ENCODE peak calls at places on chromosomes 1 and 21, in five cellular contexts. X is AG10803, P is SHP77, T is memory B cell, G is cardiac septum. Z is an unnamed sample.

GRCh38 chr21:37257526-37257966 is 9.6 kb downstream of the VPS26C start:
- DNase-seq in T (peak; percentile 46), X (peak; percentile 28), P (peak; percentile 41), G (no peak), Z (no peak)

GRCh38 chr1:200751717-200752116 is 13.0 kb downstream of the CAMSAP2 start:
- DNase-seq in P (no peak), T (no peak), G (no peak), X (no peak), Z (no peak)

GRCh38 chr1:101238041-101238515 is 1.3 kb downstream of the S1PR1 start:
- DNase-seq in X (peak; percentile 42), T (peak; percentile 9), P (no peak), G (no peak), Z (peak; percentile 12)

GRCh38 chr21:45982758-45983731 is 1.5 kb downstream of the COL6A1 start:
- DNase-seq in X (no peak), P (no peak), G (no peak), T (no peak), Z (no peak)

GRCh38 chr1:119713538-119714456 is 2.1 kb downstream of the PHGDH start:
- DNase-seq in P (no peak), X (peak; percentile 38), G (no peak), T (no peak), Z (no peak)

GRCh38 chr1:22592051-22592450 is 28.8 kb downstream of the EPHA8 start:
- DNase-seq in T (no peak), P (no peak), G (no peak), X (no peak), Z (no peak)

GRCh38 chr1:33097137-33097611 is 16.2 kb downstream of the AZIN2 start:
- DNase-seq in X (no peak), T (no peak), P (no peak), G (no peak), Z (no peak)

GRCh38 chr1:161973924-161974845 is 49.5 kb downstream of the OLFML2B start:
- DNase-seq in G (no peak), P (no peak), X (peak; percentile 50), T (no peak), Z (no peak)

GRCh38 chr1:169550294-169550693 is 36.0 kb downstream of the F5 start:
- DNase-seq in X (peak; percentile 42), P (peak; percentile 59), G (no peak), T (peak; percentile 28), Z (no peak)

GRCh38 chr1:185969028-185969427 is 234.8 kb downstream of the HMCN1 start:
- DNase-seq in X (peak; percentile 91), T (no peak), P (no peak), G (no peak), Z (no peak)

GRCh38 chr1:113675299-113675698 is 84.0 kb downstream of the PHTF1 start:
- DNase-seq in T (no peak), P (no peak), X (peak; percentile 39), G (no peak), Z (no peak)

GRCh38 chr1:170664283-170664827 is 424 bp downstream of the PRRX1 start:
- DNase-seq in G (no peak), P (no peak), X (no peak), T (no peak), Z (no peak)

GRCh38 chr1:56566040-56566774 is 13.2 kb downstream of the PLPP3 start:
- DNase-seq in G (no peak), X (no peak), T (no peak), P (no peak), Z (no peak)

GRCh38 chr1:85371021-85371420 is 93.9 kb downstream of the DDAH1 start:
- DNase-seq in X (no peak), G (no peak), P (no peak), T (no peak), Z (no peak)

GRCh38 chr1:152986578-152986977 is 2.7 kb downstream of the SPRR1A start:
- DNase-seq in P (no peak), G (no peak), T (no peak), X (no peak), Z (no peak)

GRCh38 chr1:53769780-53770179 is 30.8 kb upstream of the GLIS1 start:
- DNase-seq in G (no peak), P (no peak), X (peak; percentile 71), T (no peak), Z (no peak)

Z was measured in effector CD8-positive, alpha-beta T cell.